ENCODE peak calls at places on chromosomes 11 and 22, in five cellular contexts. D, S, Z, P and V are unnamed samples.

GRCh38 chr11:19281041-19281440 is 40.3 kb upstream of the E2F8 start:
- DNase-seq in D (peak), S (no peak), Z (no peak), P (peak), V (no peak)

GRCh38 chr11:74485868-74486267 is 7.7 kb downstream of the LIPT2 start:
- DNase-seq in D (no peak), S (no peak), Z (no peak), P (no peak), V (no peak)

GRCh38 chr11:62176766-62177165 is 13.2 kb upstream of the SCGB1D1 start:
- DNase-seq in D (no peak), S (no peak), Z (no peak), P (no peak), V (no peak)

GRCh38 chr11:105282658-105283057 is 143.1 kb upstream of the CARD18 start:
- DNase-seq in D (no peak), S (no peak), Z (no peak), P (no peak), V (no peak)

GRCh38 chr11:43576834-43577521 is 103.6 kb upstream of the HSD17B12 start:
- DNase-seq in D (peak), S (peak), Z (peak), P (no peak), V (no peak)

GRCh38 chr22:49197986-49198704 is 629.5 kb downstream of the BRD1 start:
- DNase-seq in D (no peak), S (no peak), Z (no peak), P (no peak), V (no peak)

GRCh38 chr22:49021097-49021925 is 806.4 kb downstream of the BRD1 start:
- DNase-seq in D (no peak), S (no peak), Z (no peak), P (no peak), V (no peak)

GRCh38 chr11:22624742-22625447 is 728 bp downstream of the FANCF start:
- DNase-seq in D (peak), S (peak), Z (peak), P (peak), V (peak)

GRCh38 chr11:35173620-35174278 is 34.8 kb downstream of the CD44 start:
- DNase-seq in D (no peak), S (no peak), Z (peak), P (no peak), V (no peak)

GRCh38 chr11:62186195-62186594 is 3.8 kb upstream of the SCGB1D1 start:
- DNase-seq in D (no peak), S (no peak), Z (no peak), P (no peak), V (no peak)

GRCh38 chr11:46364056-46364455 is 16.8 kb downstream of the DGKZ start:
- DNase-seq in D (no peak), S (no peak), Z (peak), P (no peak), V (no peak)

GRCh38 chr22:44460287-44461082 is 37.5 kb downstream of the RTL6 start:
- DNase-seq in D (no peak), S (no peak), Z (no peak), P (peak), V (no peak)

GRCh38 chr11:69931994-69932910 is 113.0 kb upstream of the FGF3 start:
- DNase-seq in D (no peak), S (no peak), Z (no peak), P (no peak), V (no peak)

GRCh38 chr11:86459682-86460460 is 85.2 kb downstream of the CCDC81 start:
- DNase-seq in D (peak), S (peak), Z (peak), P (no peak), V (peak)

GRCh38 chr22:49393526-49393925 is 434.1 kb downstream of the BRD1 start:
- DNase-seq in D (no peak), S (no peak), Z (no peak), P (no peak), V (no peak)

GRCh38 chr22:36641902-36642640 is 61.5 kb downstream of the CACNG2 start:
- DNase-seq in D (peak), S (no peak), Z (peak), P (no peak), V (no peak)

GRCh38 chr11:60854847-60855725 is 664 bp downstream of the PTGDR2 start:
- DNase-seq in D (no peak), S (no peak), Z (no peak), P (no peak), V (no peak)

GRCh38 chr11:76251223-76251575 is 44.9 kb upstream of the WNT11 start:
- DNase-seq in D (no peak), S (no peak), Z (no peak), P (no peak), V (no peak)

GRCh38 chr22:39144101-39144815 is 8.2 kb downstream of the CBX7 start:
- DNase-seq in D (peak), S (no peak), Z (peak), P (peak), V (no peak)

GRCh38 chr11:114678125-114679036 is at the start of gene NXPE2:
- DNase-seq in D (no peak), S (peak), Z (peak), P (no peak), V (no peak)

GRCh38 chr11:69939551-69940245 is 120.5 kb upstream of the FGF3 start:
- DNase-seq in D (no peak), S (no peak), Z (no peak), P (no peak), V (no peak)

GRCh38 chr22:45602004-45602733 is 69.5 kb upstream of the ATXN10 start:
- DNase-seq in D (no peak), S (no peak), Z (no peak), P (no peak), V (no peak)

GRCh38 chr22:38724926-38725571 is 19.3 kb downstream of the GTPBP1 start:
- DNase-seq in D (peak), S (no peak), Z (peak), P (no peak), V (no peak)

GRCh38 chr11:81913793-81914192 is 819.9 kb downstream of the FAM181B start:
- DNase-seq in D (no peak), S (no peak), Z (no peak), P (no peak), V (no peak)

GRCh38 chr22:23743303-23743705 is 7.6 kb downstream of the ZNF70 start:
- DNase-seq in D (no peak), S (no peak), Z (no peak), P (no peak), V (no peak)

GRCh38 chr11:67429722-67430121 is 1.4 kb downstream of the RPS6KB2 start:
- DNase-seq in D (no peak), S (no peak), Z (no peak), P (no peak), V (no peak)

GRCh38 chr22:28009272-28009827 is 90.3 kb upstream of the PITPNB start:
- DNase-seq in D (peak), S (peak), Z (peak), P (peak), V (peak)

GRCh38 chr11:32840587-32840986 is 10.9 kb downstream of the PRRG4 start:
- DNase-seq in D (no peak), S (no peak), Z (no peak), P (no peak), V (no peak)

GRCh38 chr22:29479417-29480261 is at the start of gene NEFH:
- DNase-seq in D (peak), S (no peak), Z (no peak), P (no peak), V (no peak)

GRCh38 chr11:17741487-17741886 is 6.9 kb downstream of the KCNC1 start:
- DNase-seq in D (no peak), S (no peak), Z (no peak), P (no peak), V (no peak)

GRCh38 chr22:20156611-20157415 is 6.0 kb upstream of the CCDC188 start:
- DNase-seq in D (peak), S (peak), Z (peak), P (peak), V (peak)

GRCh38 chr11:26510756-26511155 is 61.3 kb downstream of the MUC15 start:
- DNase-seq in D (no peak), S (no peak), Z (no peak), P (no peak), V (no peak)

GRCh38 chr11:12600829-12601228 is 73.4 kb upstream of the TEAD1 start:
- DNase-seq in D (no peak), S (no peak), Z (no peak), P (no peak), V (no peak)

GRCh38 chr11:72814831-72815618 is 814 bp downstream of the ATG16L2 start:
- DNase-seq in D (peak), S (no peak), Z (peak), P (peak), V (peak)

GRCh38 chr11:14657841-14658240 is 14.2 kb downstream of the PDE3B start:
- DNase-seq in D (no peak), S (no peak), Z (no peak), P (no peak), V (no peak)

GRCh38 chr11:14650064-14650463 is 6.5 kb downstream of the PDE3B start:
- DNase-seq in D (no peak), S (no peak), Z (no peak), P (no peak), V (no peak)

GRCh38 chr11:14656536-14657457 is 13.2 kb downstream of the PDE3B start:
- DNase-seq in D (no peak), S (no peak), Z (no peak), P (no peak), V (no peak)

GRCh38 chr11:14653090-14653489 is 9.5 kb downstream of the PDE3B start:
- DNase-seq in D (peak), S (no peak), Z (no peak), P (no peak), V (peak)

GRCh38 chr11:14655435-14655834 is 11.8 kb downstream of the PDE3B start:
- DNase-seq in D (no peak), S (no peak), Z (no peak), P (no peak), V (no peak)
- H3K4me3 ChIP-seq in D (no peak), S (no peak), Z (no peak), P (no peak), V (no peak)

DNA sequence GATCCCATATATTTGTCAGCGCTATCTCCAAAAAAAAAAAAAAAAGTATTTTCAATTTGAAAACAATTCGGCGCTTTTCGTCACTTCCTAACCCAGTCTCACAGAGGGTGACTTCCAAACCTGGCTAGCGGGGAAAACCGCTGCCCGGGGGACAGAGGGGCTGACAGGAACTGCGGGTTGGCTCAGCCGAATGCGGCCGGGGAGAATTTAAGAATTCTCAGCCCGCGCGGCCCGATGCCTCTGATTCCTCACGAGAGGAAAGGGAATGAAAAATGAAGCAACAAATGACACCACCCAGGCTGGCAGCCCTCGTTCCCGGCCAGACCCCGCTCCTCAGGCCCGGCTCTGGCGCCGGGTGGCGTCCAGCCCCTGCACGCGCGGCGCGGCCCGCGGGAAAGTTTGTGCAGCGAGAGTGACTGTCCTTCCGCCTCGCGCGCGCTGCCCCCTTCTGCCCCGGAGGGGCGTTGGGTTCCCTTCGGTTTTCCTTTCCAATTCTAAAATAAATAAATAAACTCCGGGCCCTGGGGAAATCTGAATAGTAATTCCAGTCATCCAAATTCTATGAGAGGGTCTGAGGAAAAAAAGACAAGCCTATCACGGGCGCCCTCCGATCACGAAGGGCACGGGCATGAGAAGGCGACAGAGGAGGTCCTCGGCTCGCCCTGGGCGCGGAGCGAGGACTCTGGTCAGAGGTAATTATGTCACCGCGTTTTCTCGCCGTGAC is 4.8 kb upstream of the PAX6 start:
- DNase-seq in D (peak), S (no peak), Z (no peak), P (no peak), V (no peak)
- H3K4me3 ChIP-seq in D (peak), S (peak), Z (peak), P (no peak), V (peak)

DNA sequence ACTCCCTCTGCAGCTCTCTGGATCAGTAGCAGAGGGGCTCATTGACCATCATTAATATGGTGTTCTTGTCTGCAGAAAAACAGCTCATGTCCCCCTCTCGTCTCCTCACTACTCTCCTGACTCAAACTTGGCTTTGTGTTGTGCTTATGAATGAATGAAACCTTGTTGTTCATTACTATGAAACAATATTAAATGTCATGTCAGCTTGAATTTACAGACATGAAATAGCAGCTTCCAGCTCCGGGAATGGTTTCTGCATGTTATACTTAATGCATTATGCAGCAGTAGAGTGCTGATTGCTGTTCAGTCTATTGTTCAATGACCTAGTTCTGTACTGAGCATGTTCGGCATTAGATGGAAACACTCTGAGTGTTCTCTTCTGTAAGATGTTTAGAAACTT is 340.6 kb downstream of the SOX6 start:
- DNase-seq in D (no peak), S (no peak), Z (no peak), P (no peak), V (no peak)
- H3K4me3 ChIP-seq in D (no peak), S (no peak), Z (no peak), P (no peak), V (no peak)

GRCh38 chr11:624705-625635 is at the start of gene CDHR5:
- DNase-seq in D (no peak), S (no peak), Z (no peak), P (no peak), V (no peak)
- H3K4me3 ChIP-seq in D (no peak), S (no peak), Z (no peak), P (peak), V (no peak)

GRCh38 chr11:118715837-118716260 is 36.4 kb upstream of the TREH start:
- DNase-seq in D (peak), S (no peak), Z (no peak), P (no peak), V (peak)
- H3K4me3 ChIP-seq in D (no peak), S (no peak), Z (no peak), P (no peak), V (peak)

DNA sequence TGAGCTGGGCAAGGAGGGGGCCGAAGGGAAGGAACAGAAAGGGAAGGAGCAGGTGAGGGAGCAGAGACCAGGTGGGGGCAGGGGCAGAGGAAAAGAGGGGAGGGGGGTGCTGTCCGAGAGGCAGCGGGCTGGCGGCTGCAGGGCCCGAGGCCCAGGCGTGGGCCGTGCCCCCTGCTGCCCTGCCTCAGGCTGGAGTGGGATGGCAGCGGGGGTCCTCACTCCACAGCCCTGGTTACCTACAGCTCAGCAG is 2.3 kb downstream of the IGF2 start:
- DNase-seq in D (no peak), S (no peak), Z (no peak), P (no peak), V (no peak)
- H3K4me3 ChIP-seq in D (no peak), S (peak), Z (no peak), P (no peak), V (peak)

DNA sequence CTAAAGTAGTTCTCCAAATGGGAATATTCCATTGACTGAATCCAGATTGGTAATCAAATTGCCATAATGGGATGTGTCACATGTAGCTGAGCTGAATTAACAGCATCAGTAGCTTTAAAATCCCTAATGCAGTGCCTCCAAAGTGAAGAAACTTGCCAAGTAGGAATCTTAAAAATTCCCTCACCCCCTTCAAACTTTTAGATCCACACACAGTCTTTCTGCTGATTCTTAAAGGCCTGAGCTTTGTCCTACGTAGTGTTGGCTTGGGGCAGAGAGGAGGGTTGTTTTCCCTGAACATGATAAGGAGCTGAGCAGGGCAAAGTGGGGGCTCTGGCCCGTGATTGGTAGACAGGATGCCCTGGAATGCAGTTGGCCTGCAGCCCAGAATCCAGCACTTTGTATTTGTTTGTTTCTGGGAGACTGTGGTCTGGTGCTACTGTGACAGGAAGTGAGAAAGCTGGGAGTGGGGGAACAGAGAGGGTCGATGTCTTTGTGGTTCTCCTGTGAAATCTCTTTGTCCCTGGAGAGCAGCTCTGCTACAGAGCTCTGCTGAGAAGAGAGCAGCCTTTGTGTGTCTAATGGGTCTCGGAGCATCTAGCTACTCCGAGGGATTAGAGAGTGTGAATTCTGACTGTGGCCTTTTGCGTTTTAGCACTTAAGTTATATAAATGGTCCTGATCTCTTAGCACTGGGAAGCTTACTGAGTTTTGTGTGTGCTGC is 16.9 kb downstream of the CTNND1 start:
- DNase-seq in D (peak), S (peak), Z (peak), P (peak), V (peak)
- H3K4me3 ChIP-seq in D (peak), S (peak), Z (peak), P (no peak), V (peak)